ENCODE peak calls at places on chromosomes 7 and 10, in eight cellular contexts. Q, A, S, V, M, J, F and U are unnamed samples.

GRCh38 chr7:37546677-37547076 is 98.0 kb upstream of the ELMO1 start:
- DNase-seq in F (no peak), A (no peak), S (no peak), M (no peak), Q (no peak), J (no peak), V (no peak), U (no peak)

GRCh38 chr10:24722676-24723385 is 856 bp downstream of the ARHGAP21 start:
- DNase-seq in V (peak; percentile 75), M (no peak), S (peak; percentile 32), J (peak; percentile 82), A (no peak), F (peak; percentile 80), Q (peak; percentile 48), U (peak; percentile 80)

GRCh38 chr7:44072364-44073231 is 7.2 kb upstream of the PGAM2 start:
- DNase-seq in A (no peak), V (no peak), M (peak; percentile 61), J (peak; percentile 92), S (no peak), Q (peak; percentile 80), F (peak; percentile 90), U (peak; percentile 67)

GRCh38 chr10:79096514-79096913 is 27.7 kb downstream of the ZMIZ1 start:
- DNase-seq in V (no peak), S (no peak), F (no peak), Q (no peak), J (peak; percentile 73), A (no peak), M (no peak), U (no peak)

GRCh38 chr7:27606270-27607209 is 56.1 kb downstream of the HIBADH start:
- DNase-seq in M (no peak), V (no peak), F (no peak), S (no peak), Q (no peak), A (no peak), J (no peak), U (no peak)

GRCh38 chr7:22433710-22434460 is 66.1 kb downstream of the STEAP1B start:
- DNase-seq in S (no peak), F (peak; percentile 31), V (no peak), Q (peak; percentile 85), J (peak; percentile 87), M (no peak), A (no peak), U (peak; percentile 16)

GRCh38 chr10:98676895-98677294 is 230.2 kb upstream of the HPS1 start:
- DNase-seq in Q (no peak), A (no peak), M (no peak), S (no peak), F (no peak), J (no peak), V (no peak), U (no peak)

GRCh38 chr10:114311496-114312195 is 72.6 kb downstream of the VWA2 start:
- DNase-seq in A (no peak), Q (no peak), M (no peak), V (no peak), S (no peak), F (no peak), J (no peak), U (no peak)

GRCh38 chr10:95279042-95279820 is 11.6 kb downstream of the PDLIM1 start:
- DNase-seq in A (no peak), J (no peak), V (no peak), M (no peak), Q (no peak), S (no peak), F (no peak), U (no peak)

GRCh38 chr10:3858051-3858845 is 73.2 kb upstream of the KLF6 start:
- DNase-seq in A (no peak), J (no peak), V (no peak), Q (no peak), S (no peak), F (no peak), M (no peak), U (no peak)

GRCh38 chr10:63583909-63584747 is 62.9 kb downstream of the REEP3 start:
- DNase-seq in V (no peak), F (no peak), A (no peak), M (no peak), Q (no peak), J (no peak), S (no peak), U (no peak)

GRCh38 chr10:35326466-35327235 is 9.7 kb upstream of the CCNY start:
- DNase-seq in J (no peak), V (no peak), M (no peak), F (no peak), Q (no peak), A (no peak), S (no peak), U (no peak)

GRCh38 chr10:36759111-36759805 is 366.1 kb upstream of the ANKRD30A start:
- DNase-seq in J (no peak), S (no peak), M (peak; percentile 56), F (no peak), Q (no peak), A (peak; percentile 68), V (no peak), U (no peak)

GRCh38 chr10:80900661-80901060 is 363.0 kb downstream of the SH2D4B start:
- DNase-seq in M (no peak), J (no peak), S (no peak), V (no peak), Q (no peak), A (no peak), F (no peak), U (no peak)

GRCh38 chr7:55502988-55503514 is 69.3 kb downstream of the VOPP1 start:
- DNase-seq in V (no peak), F (no peak), M (no peak), J (no peak), A (no peak), Q (no peak), S (no peak), U (no peak)

GRCh38 chr7:21568762-21569161 is 25.9 kb downstream of the DNAH11 start:
- DNase-seq in J (no peak), A (no peak), Q (no peak), F (no peak), V (no peak), S (no peak), M (no peak), U (no peak)

GRCh38 chr10:7756360-7756992 is 31.3 kb downstream of the KIN start:
- DNase-seq in F (no peak), Q (peak; percentile 40), S (no peak), A (no peak), V (no peak), M (no peak), J (peak; percentile 55), U (peak; percentile 28)

DNA sequence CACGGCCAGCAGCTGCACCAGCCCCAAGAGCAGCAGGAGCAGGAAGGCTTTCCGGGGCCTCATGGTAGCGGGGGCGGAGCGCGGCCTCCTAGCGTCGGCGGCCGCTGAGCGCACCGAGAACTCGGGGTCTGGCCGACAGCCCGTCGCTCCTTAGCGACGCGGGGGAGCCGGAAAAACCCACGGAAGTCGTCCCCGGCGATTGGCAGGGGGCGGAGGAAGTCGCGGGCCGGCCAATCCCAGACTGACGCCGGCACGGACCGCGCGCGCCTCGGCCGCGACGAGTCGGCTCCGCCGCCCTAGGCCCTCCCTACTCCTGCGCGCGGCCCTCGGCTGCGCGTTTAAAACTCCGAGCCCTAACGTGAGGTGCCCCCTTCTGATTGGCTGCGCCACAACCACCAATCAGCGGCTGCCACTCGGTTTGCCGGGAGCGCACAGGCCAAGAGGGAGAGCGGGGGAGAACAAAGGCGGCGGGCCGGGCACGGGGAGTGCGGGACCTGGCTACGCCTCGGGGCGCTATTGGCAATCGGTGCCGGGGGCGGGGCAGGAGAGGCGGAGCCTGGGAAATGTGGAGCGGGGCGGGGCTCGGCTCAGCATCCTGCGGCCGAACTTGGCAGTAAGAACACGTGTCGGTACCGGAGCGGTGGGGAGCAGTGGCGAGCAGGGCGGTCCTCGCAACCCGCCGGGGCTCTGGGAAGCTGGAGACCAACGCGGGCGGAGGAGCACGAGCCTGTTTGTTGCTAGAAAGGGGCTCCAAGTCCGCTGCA is at the start of gene PDIA4:
- DNase-seq in J (peak; percentile 100), A (peak; percentile 92), Q (peak; percentile 100), M (peak; percentile 98), F (peak; percentile 99), V (peak; percentile 100), S (peak; percentile 98), U (peak; percentile 100)
- TF ChIP-seq CTCF in J (peak; percentile 53), A (peak; percentile 43), Q (peak; percentile 26), M (no peak), F (peak; percentile 9), V (peak; percentile 52), S (no peak), U (no peak)

GRCh38 chr10:93745411-93746065 is 12.2 kb upstream of the LGI1 start:
- DNase-seq in M (no peak), S (no peak), A (no peak), V (no peak), Q (peak; percentile 78), J (peak; percentile 87), F (no peak), U (no peak)
- TF ChIP-seq CTCF in M (peak; percentile 47), S (no peak), A (peak; percentile 52), V (peak; percentile 60), Q (peak; percentile 90), J (peak; percentile 93), F (peak; percentile 46), U (peak; percentile 41)

DNA sequence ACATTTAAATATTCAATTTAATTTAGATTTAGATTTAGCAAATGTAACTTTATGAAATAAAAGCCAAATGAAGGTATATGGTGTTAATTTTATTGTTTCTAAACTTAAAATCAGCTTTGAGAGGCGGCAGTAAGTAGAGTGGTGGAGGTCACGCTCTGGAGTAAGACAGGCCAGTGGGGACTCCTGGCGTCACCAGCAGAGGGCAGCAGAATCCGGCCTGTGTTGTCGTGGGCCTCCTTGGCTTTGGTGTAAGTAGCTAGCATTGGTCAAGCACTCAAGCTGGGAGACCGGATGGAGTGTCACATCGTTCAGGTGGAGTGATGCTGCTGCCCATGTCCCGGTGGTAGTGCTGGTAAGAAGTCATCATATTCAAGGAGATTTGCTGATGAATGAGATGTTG is 98.7 kb upstream of the DNAJB6 start:
- DNase-seq in Q (peak; percentile 59), J (peak; percentile 84), V (no peak), S (no peak), M (no peak), A (no peak), F (no peak), U (peak; percentile 25)
- TF ChIP-seq CTCF in Q (peak; percentile 67), J (peak; percentile 63), V (peak; percentile 33), S (no peak), M (no peak), A (no peak), F (no peak), U (peak; percentile 63)

DNA sequence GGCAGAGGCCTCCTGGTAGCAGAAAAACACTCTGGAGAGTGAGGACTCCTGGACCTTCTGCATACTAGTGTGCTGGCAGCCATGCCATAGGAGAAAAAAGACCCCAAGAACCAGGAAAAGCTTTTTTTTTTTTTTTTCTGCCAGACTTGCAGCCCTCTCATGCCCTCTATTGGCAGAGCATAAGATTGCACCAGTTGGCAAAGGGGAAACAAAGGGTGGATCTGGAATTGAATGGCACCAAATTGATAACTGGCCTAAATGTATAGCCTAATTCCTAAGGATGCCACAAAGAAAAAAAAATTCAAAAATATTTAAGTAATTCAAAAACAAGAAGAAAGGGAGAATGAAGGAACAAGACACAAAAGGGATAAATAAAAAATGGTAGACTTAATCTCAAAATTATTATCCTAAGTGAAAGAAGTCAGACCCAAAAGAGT is 112.5 kb upstream of the GHITM start:
- DNase-seq in F (no peak), M (no peak), J (peak; percentile 84), A (no peak), Q (peak; percentile 45), V (no peak), S (no peak), U (peak; percentile 43)
- TF ChIP-seq CTCF in F (peak; percentile 62), M (peak; percentile 43), J (peak; percentile 91), A (peak; percentile 23), Q (peak; percentile 85), V (peak; percentile 84), S (peak; percentile 74), U (peak; percentile 79)